ENCODE peak calls at places on chromosomes 3 and 15, in four cellular contexts. J is tibial nerve, H is IMR-90, O is AG04450. R is an unnamed sample.

GRCh38 chr15:100559330-100559729 is 30.6 kb upstream of the CERS3 start:
- DNase-seq in J (peak; percentile 58), O (peak; percentile 49), H (peak; percentile 81), R (no peak)

GRCh38 chr3:54917862-54918261 is 10.0 kb downstream of the LRTM1 start:
- DNase-seq in H (no peak), O (no peak), J (no peak), R (no peak)

GRCh38 chr3:65867463-65868210 is 171.1 kb downstream of the MAGI1 start:
- DNase-seq in H (no peak), J (no peak), O (no peak), R (no peak)

GRCh38 chr3:14631687-14632444 is 19.7 kb upstream of the CCDC174 start:
- DNase-seq in O (no peak), H (no peak), J (no peak), R (no peak)

GRCh38 chr3:194586839-194587238 is 46.4 kb downstream of the TMEM44 start:
- DNase-seq in O (no peak), J (no peak), H (peak; percentile 84), R (no peak)

GRCh38 chr3:132626955-132627354 is 29.9 kb downstream of the ACKR4 start:
- DNase-seq in O (no peak), H (no peak), J (no peak), R (no peak)

GRCh38 chr15:100721758-100722550 is 119.6 kb downstream of the ASB7 start:
- DNase-seq in H (peak; percentile 100), J (peak; percentile 73), O (peak; percentile 97), R (peak; percentile 66)

GRCh38 chr3:30671527-30672286 is 65.3 kb downstream of the TGFBR2 start:
- DNase-seq in H (no peak), O (no peak), J (no peak), R (no peak)

GRCh38 chr3:28726840-28727239 is 378.2 kb upstream of the AZI2 start:
- DNase-seq in O (no peak), J (peak; percentile 20), H (no peak), R (peak; percentile 71)

GRCh38 chr15:66860844-66861243 is 158.8 kb downstream of the SMAD6 start:
- DNase-seq in J (no peak), O (no peak), H (no peak), R (no peak)

GRCh38 chr3:15329058-15330005 is 3.1 kb downstream of the SH3BP5 start:
- DNase-seq in J (no peak), O (no peak), H (no peak), R (no peak)

GRCh38 chr15:98076021-98076816 is 115.7 kb downstream of the ARRDC4 start:
- DNase-seq in O (no peak), J (peak; percentile 26), H (no peak), R (no peak)

GRCh38 chr3:150878290-150878689 is 26.9 kb downstream of the MINDY4B start:
- DNase-seq in O (no peak), H (no peak), J (no peak), R (no peak)

GRCh38 chr3:24482306-24482705 is 12.3 kb downstream of the THRB start:
- DNase-seq in H (no peak), J (no peak), O (no peak), R (no peak)

GRCh38 chr3:112333386-112334334 is 704 bp downstream of the CD200 start:
- DNase-seq in H (no peak), O (no peak), J (no peak), R (no peak)

GRCh38 chr3:73674280-73674679 is 49.5 kb upstream of the PDZRN3 start:
- DNase-seq in H (peak; percentile 71), J (no peak), O (no peak), R (no peak)

GRCh38 chr3:181253796-181254195 is 264.3 kb upstream of the DNAJC19 start:
- DNase-seq in O (no peak), J (no peak), H (no peak), R (no peak)

GRCh38 chr3:180601688-180602666 is at the start of gene TTC14:
- DNase-seq in O (peak; percentile 89), J (peak; percentile 76), H (peak; percentile 94), R (peak; percentile 93)

GRCh38 chr15:69059170-69059943 is 44.9 kb downstream of the NOX5 start:
- DNase-seq in J (peak; percentile 93), O (peak; percentile 73), H (peak; percentile 81), R (peak; percentile 90)

GRCh38 chr3:189849262-189849661 is 218.1 kb downstream of the TP63 start:
- DNase-seq in J (no peak), H (no peak), O (no peak), R (no peak)

GRCh38 chr15:57421540-57421939 is 45.2 kb downstream of the CGNL1 start:
- DNase-seq in H (no peak), O (no peak), J (no peak), R (no peak)

GRCh38 chr15:48630245-48630644 is 15.3 kb downstream of the FBN1 start:
- DNase-seq in J (no peak), H (no peak), O (no peak), R (no peak)

GRCh38 chr15:48856947-48857346 is 21.0 kb upstream of the EID1 start:
- DNase-seq in O (no peak), H (peak; percentile 69), J (no peak), R (no peak)

GRCh38 chr3:46998121-46998851 is 18.8 kb downstream of the NBEAL2 start:
- DNase-seq in O (no peak), J (peak; percentile 52), H (peak; percentile 18), R (peak; percentile 9)

GRCh38 chr3:46849098-46849631 is 14.1 kb downstream of the MYL3 start:
- DNase-seq in H (no peak), J (no peak), O (no peak), R (no peak)

GRCh38 chr3:42499478-42499871 is 3.0 kb upstream of the VIPR1 start:
- DNase-seq in J (no peak), O (no peak), H (no peak), R (peak; percentile 44)

GRCh38 chr3:30311781-30312180 is 294.6 kb upstream of the TGFBR2 start:
- DNase-seq in H (no peak), O (no peak), J (no peak), R (no peak)

DNA sequence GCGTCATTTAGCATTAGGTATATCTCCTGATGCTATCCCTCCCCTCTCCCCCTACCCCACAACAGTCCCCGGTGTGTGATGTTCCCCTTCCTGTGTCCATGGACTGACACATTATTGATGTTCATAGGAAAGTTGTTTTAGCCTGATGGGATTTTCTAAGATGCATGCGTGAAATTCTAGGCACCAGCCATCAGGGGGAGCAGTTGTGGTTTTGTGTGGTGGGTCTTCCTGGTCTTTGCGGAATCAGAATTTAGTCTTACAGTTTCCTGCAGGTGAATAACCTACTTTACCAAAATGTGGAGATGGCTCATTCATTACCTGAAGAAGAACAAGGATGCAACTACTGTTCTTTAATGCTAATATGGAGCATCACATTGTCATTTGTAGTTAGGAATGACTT is 455.0 kb upstream of the THBS1 start:
- DNase-seq in O (no peak), J (no peak), H (peak; percentile 68), R (no peak)
- TF ChIP-seq CTCF in O (peak; percentile 63), J (peak; percentile 36), H (peak; percentile 64), R (no peak)

GRCh38 chr3:89113887-89114840 is 6.7 kb downstream of the EPHA3 start:
- DNase-seq in J (peak; percentile 59), H (peak; percentile 42), O (no peak), R (no peak)
- TF ChIP-seq CTCF in J (peak; percentile 49), H (peak; percentile 51), O (peak; percentile 68), R (no peak)

DNA sequence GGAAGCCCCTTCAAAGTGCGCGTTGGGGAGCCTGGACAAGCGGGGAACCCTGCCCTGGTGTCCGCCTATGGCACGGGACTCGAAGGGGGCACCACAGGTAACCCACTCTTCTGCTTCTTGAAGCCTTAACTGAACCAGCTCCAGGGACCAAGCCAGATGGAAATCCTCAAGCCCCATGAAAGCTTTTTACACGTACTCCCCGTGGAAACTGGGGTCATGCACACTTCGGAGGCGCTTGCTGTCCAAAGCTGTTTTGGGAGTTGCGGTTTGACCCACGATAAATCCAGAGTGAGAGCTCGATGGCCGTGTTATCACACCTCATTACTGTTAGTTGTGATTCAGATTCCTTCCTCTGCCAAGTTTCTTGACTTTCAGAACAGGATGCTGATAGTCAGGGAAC is 47.5 kb downstream of the DNASE1L3 start:
- DNase-seq in H (peak; percentile 82), J (no peak), O (peak; percentile 30), R (no peak)
- TF ChIP-seq CTCF in H (no peak), J (no peak), O (no peak), R (no peak)

GRCh38 chr15:34154725-34155204 is 52.9 kb downstream of the PGBD4 start:
- DNase-seq in O (no peak), H (peak; percentile 49), J (no peak), R (no peak)
- TF ChIP-seq CTCF in O (no peak), H (no peak), J (no peak), R (no peak)

DNA sequence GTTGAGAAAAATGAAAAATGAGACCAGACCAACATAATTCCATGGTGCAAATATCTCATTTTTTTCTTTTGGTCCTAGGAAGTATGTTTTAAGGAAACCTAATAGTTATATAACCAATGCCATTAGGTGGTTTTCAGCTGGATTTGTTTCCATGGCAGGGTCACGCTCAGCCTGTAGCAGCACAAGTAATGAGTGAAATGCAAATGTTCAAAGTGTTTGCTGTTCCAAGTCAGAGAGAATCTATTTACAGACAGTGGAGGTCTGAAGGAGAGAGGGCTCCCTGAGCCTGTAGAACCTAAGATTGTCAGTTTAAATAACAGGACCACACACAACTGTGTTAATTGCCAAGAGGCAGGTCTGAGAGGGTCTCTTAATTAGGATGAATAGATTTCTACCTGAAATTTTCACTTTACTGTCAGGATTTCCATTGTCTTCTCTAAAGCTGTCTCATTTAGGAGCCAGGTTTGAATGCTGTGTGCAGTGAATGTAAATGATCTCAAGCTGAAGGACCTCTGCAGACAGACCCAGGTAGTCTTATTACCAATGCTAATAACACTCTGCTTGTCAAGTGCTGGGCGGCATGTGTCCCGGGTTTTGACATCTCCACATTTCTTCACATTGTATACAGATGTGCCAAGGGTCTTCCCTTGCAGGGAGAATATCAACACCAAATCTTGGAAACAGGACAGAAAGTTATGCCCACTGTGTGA is 317.3 kb upstream of the NECTIN3 start:
- DNase-seq in H (no peak), J (no peak), O (no peak), R (no peak)
- TF ChIP-seq CTCF in H (no peak), J (no peak), O (no peak), R (no peak)

DNA sequence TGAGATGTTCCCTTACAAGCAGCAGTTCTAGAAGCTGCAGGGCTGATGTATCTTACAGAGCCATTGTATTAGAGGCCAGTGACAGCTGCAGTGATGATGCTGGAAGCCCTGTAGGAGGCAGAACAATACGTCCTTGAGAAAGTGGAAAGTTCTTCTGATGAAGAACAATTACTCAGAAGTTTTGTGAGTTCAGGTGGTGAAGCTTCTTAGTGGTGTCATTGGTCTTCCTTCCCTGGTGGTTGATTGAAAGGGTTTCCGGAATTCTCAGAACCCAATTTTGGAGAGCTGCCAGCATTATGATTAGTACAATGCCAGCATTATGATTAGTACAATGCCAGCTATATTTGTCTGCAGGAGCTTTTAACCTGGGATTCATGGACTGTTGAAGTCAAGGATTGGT is 356.4 kb downstream of the MFSD1 start:
- DNase-seq in J (no peak), H (no peak), O (no peak), R (no peak)
- TF ChIP-seq CTCF in J (no peak), H (no peak), O (peak; percentile 31), R (no peak)